ENCODE peak calls at places on chromosomes 3 and 15, in six cellular contexts. X is fibroblast of lung; K is activated naive CD4-positive, alpha-beta T cell treated with Interleukin-2 at 50 U/mL for 16 hours; Q is T-helper 17 cell; W is cardiac fibroblast; E is ovary. M is an unnamed sample.

GRCh38 chr15:90837052-90837621 is 31.3 kb upstream of the FURIN start:
- DNase-seq in X (no peak), Q (no peak), E (no peak), W (no peak), K (peak), M (peak)

GRCh38 chr3:51696954-51697353 is 9.9 kb upstream of the GRM2 start:
- DNase-seq in Q (no peak), X (no peak), E (no peak), K (no peak), W (no peak), M (no peak)

GRCh38 chr3:170614214-170614966 is 28.5 kb upstream of the SLC7A14 start:
- DNase-seq in W (peak), Q (no peak), X (peak), E (no peak), K (no peak), M (no peak)

GRCh38 chr3:135503429-135504083 is 462.0 kb upstream of the PPP2R3A start:
- DNase-seq in X (peak), K (peak), Q (no peak), W (peak), E (peak), M (peak)

GRCh38 chr15:38490231-38490630 is 36.3 kb downstream of the FAM98B start:
- DNase-seq in Q (no peak), K (no peak), X (peak), W (no peak), E (no peak), M (no peak)

GRCh38 chr3:50128001-50128400 is 27.1 kb upstream of the SEMA3F start:
- DNase-seq in X (no peak), E (no peak), Q (no peak), W (no peak), K (no peak), M (no peak)

GRCh38 chr3:184154909-184155643 is at the start of gene DVL3:
- DNase-seq in W (peak), K (peak), E (peak), X (peak), Q (peak), M (peak)

GRCh38 chr3:133941390-133941789 is 45.7 kb upstream of the RAB6B start:
- DNase-seq in Q (no peak), X (peak), K (no peak), E (no peak), W (peak), M (no peak)

GRCh38 chr15:44620081-44620480 is 43.4 kb downstream of the SPG11 start:
- DNase-seq in Q (no peak), E (no peak), K (no peak), W (no peak), X (no peak), M (no peak)

GRCh38 chr3:49530231-49530630 is 24.0 kb upstream of the BSN start:
- DNase-seq in X (no peak), Q (no peak), W (no peak), K (no peak), E (no peak), M (no peak)

GRCh38 chr3:11651477-11651876 is 7.8 kb upstream of the VGLL4 start:
- DNase-seq in K (no peak), X (no peak), W (no peak), Q (no peak), E (no peak), M (no peak)

GRCh38 chr15:99507016-99507731 is 58.6 kb upstream of the MEF2A start:
- DNase-seq in X (peak), W (peak), E (peak), Q (no peak), K (no peak), M (no peak)

GRCh38 chr3:136022518-136023263 is 57.2 kb downstream of the PPP2R3A start:
- DNase-seq in Q (no peak), E (no peak), K (no peak), X (no peak), W (no peak), M (no peak)

GRCh38 chr15:66838671-66839239 is 136.7 kb downstream of the SMAD6 start:
- DNase-seq in X (peak), E (no peak), W (peak), Q (no peak), K (no peak), M (no peak)

GRCh38 chr15:66855039-66855438 is 153.0 kb downstream of the SMAD6 start:
- DNase-seq in X (no peak), W (no peak), E (no peak), K (no peak), Q (no peak), M (no peak)

GRCh38 chr3:9951962-9952805 is at the start of gene PRRT3:
- DNase-seq in X (peak), W (peak), Q (peak), K (peak), E (no peak), M (peak)

M was measured in activated CD4-positive, alpha-beta memory T cell treated with anti-CD3 and anti-CD28 coated beads, Interleukin-2, amount 10 ng/mL, durations not matched to agents 7 days and 5 days.